ENCODE peak calls at places on chromosomes 5 and 9, in five cellular contexts. J is mammary epithelial cell; F is aorta; I is A549; W is CD4-positive, alpha-beta T cell. N is an unnamed sample. For H3K9me3, the result is how much of the 10 kb centered on the place peaks cover.

GRCh38 chr9:19925674-19926503 is 137.1 kb upstream of the SLC24A2 start:
- DNase-seq in J (peak), F (no peak), I (peak), W (peak), N (peak)

GRCh38 chr9:121286973-121287721 is 19.2 kb downstream of the GSN start:
- DNase-seq in J (peak), F (peak), I (peak), W (no peak), N (peak)

GRCh38 chr9:78566948-78567675 is 270.2 kb downstream of the PSAT1 start:
- DNase-seq in J (peak), F (no peak), I (no peak), W (no peak), N (no peak)

GRCh38 chr5:107820339-107820880 is 149.7 kb upstream of the EFNA5 start:
- DNase-seq in J (no peak), F (no peak), I (no peak), W (no peak), N (no peak)

GRCh38 chr9:112061152-112061740 is 113.9 kb downstream of the SUSD1 start:
- DNase-seq in J (peak), F (peak), I (peak), W (no peak), N (peak)

GRCh38 chr9:127074561-127075548 is 47.6 kb downstream of the ANGPTL2 start:
- DNase-seq in J (no peak), F (no peak), I (no peak), W (no peak), N (peak)

GRCh38 chr9:121233906-121234901 is 32.5 kb upstream of the RAB14 start:
- DNase-seq in J (peak), F (no peak), I (no peak), W (no peak), N (no peak)

GRCh38 chr9:90868555-90868954 is 66.9 kb downstream of the SYK start:
- DNase-seq in J (no peak), F (no peak), I (no peak), W (no peak), N (no peak)

GRCh38 chr9:72476617-72477375 is 44.6 kb upstream of the TMC1 start:
- DNase-seq in J (peak), F (no peak), I (peak), W (peak), N (peak)

GRCh38 chr5:72210913-72211670 is 103.8 kb downstream of the MAP1B start:
- DNase-seq in J (peak), F (peak), I (peak), W (no peak), N (no peak)

GRCh38 chr9:125989090-125989501 is 241.9 kb downstream of the PBX3 start:
- DNase-seq in J (no peak), F (peak), I (no peak), W (no peak), N (no peak)

GRCh38 chr5:133450311-133450710 is 162.0 kb downstream of the FSTL4 start:
- DNase-seq in J (no peak), F (no peak), I (no peak), W (no peak), N (no peak)

GRCh38 chr9:26863074-26863473 is 29.5 kb downstream of the CAAP1 start:
- DNase-seq in J (no peak), F (no peak), I (peak), W (no peak), N (peak)

GRCh38 chr5:108303086-108303485 is 78.8 kb downstream of the FBXL17 start:
- DNase-seq in J (no peak), F (no peak), I (no peak), W (no peak), N (no peak)

GRCh38 chr5:7208911-7209310 is 187.0 kb upstream of the ADCY2 start:
- DNase-seq in J (no peak), F (no peak), I (no peak), W (no peak), N (peak)

GRCh38 chr9:15889555-15889954 is 336.7 kb downstream of the CCDC171 start:
- DNase-seq in J (peak), F (no peak), I (no peak), W (no peak), N (no peak)
- H3K27ac ChIP-seq in J (no peak), F (no peak), I (no peak), W (no peak), N (no peak)

GRCh38 chr5:141413540-141414069 is 818 bp downstream of the PCDHGA10 start:
- DNase-seq in J (no peak), F (peak), I (no peak), W (no peak), N (peak)
- H3K9me3 ChIP-seq in J (under half), F (under half), I (under half), W (under half), N (under half)

DNA sequence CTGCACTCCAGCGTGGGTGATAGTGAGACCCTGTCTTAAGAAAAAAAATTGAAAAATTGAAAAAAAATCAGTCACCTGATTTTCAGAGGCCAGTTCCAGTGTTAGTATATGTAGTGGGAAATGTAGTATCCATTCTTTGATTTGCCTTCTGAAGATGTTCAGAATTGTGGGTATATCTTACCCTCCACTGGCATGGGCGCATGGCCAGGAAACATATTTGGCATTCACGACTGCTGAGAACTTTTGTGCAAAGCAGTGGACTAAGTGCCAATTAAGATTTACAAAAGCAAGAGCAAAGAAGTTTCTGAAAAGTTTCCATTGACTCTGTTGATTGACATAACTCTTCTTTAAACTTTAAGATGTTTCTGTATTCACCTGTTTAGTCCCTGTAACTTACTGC is 2.4 kb downstream of the CAVIN4 start:
- DNase-seq in J (no peak), F (no peak), I (no peak), W (no peak), N (no peak)
- H3K27ac ChIP-seq in J (no peak), F (no peak), I (no peak), W (no peak), N (no peak)

DNA sequence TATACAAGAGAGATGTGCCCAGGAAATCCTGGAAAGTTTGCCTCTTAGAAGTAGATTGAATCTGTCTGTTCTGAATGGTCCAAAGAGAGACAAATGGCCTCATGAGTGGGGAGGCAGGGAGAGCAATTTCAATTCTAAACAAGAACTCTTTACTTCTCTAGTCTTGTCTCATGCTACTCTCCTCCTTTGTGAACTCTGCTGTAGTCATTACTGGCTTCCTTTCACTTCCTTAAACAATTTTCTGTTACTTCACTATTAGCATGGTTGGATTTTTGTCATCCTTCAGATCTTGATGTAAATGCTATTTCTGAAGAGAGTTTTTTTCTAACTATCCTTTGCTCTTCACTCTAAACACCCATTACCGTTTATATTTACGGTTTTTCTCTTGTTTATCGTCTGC is 54.0 kb upstream of the GRIN3A start:
- DNase-seq in J (no peak), F (no peak), I (no peak), W (no peak), N (no peak)
- H3K9me3 ChIP-seq in J (under half), F (under half), I (under half), W (under half), N (under half)

DNA sequence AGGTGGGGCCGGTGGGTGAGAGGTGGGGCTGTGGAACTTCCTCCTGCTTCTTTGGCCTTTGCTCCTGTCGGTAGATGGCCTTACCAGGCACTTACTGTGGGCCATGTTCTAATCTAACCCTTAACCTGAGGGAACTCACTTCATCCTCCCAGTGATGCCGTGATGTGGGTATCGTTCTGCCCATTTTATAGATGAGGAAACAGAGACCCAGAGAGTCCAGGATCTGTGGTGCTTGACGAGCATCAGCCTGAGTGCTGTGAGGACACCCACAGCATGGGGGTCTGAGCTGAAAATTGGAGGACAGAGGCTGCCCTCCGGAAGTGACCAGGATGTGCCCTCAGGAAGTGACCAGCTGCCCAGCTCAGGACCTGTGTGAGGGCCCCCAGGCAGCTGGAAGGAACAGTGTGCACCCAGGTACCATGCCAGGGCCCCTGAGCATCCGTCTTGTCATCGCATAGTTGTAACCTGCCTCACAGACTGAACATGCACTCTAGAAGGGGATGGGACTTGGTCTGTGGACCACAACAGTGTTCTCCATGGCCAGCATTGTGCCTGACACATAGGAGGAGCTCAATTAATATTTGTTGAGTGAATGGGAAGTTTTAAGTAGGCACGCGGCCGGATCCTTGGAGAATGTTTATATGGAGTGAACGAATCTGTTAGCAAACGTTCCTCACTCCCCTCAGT is 8.5 kb downstream of the NEK6 start:
- DNase-seq in J (no peak), F (no peak), I (no peak), W (no peak), N (no peak)
- H3K27ac ChIP-seq in J (peak), F (peak), I (peak), W (no peak), N (no peak)

DNA sequence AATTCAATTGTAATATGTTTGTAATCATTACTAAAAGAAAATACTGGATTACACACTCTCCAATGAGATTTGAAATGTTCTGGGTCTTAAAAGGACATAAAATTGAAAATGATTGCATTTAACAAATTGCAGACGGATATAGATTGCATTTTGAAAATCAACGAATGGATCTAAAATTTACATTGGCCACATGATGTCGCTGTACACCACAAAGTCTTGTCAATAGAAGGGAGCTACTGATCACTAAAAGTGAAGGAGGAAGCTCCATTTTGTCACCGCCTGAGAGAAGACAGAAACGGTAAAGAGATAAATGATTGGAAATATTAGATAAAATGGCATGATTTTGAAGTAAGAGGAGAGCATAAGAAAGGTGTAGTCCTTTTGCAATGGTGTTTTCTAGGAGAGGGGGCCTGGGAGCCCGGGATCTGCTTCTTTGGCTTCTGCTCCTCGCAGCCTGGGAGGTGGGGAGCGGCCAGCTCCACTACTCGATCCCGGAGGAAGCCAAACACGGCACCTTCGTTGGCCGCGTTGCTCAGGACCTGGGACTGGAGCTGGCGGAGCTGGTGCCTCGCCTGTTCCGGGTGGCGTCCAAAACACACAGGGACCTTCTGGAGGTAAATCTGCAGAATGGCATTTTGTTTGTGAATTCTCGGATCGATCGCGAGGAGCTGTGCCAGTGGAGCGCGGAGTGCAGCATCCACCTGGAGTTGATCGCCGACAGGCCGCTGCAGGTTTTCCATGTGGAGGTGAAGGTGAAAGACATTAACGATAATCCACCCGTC is at the start of gene PCDHA1:
- DNase-seq in J (no peak), F (no peak), I (peak), W (no peak), N (no peak)
- H3K9me3 ChIP-seq in J (under half), F (under half), I (under half), W (half or more), N (under half)

GRCh38 chr9:114399381-114399780 is 11.6 kb upstream of the AKNA start:
- DNase-seq in J (peak), F (no peak), I (no peak), W (no peak), N (no peak)

GRCh38 chr9:114397848-114398605 is 10.2 kb upstream of the AKNA start:
- DNase-seq in J (peak), F (peak), I (peak), W (peak), N (peak)

GRCh38 chr9:114395768-114396167 is 8.0 kb upstream of the AKNA start:
- DNase-seq in J (no peak), F (no peak), I (no peak), W (no peak), N (no peak)

GRCh38 chr9:114396558-114397218 is 8.9 kb upstream of the AKNA start:
- DNase-seq in J (no peak), F (no peak), I (peak), W (no peak), N (no peak)

GRCh38 chr9:114397219-114397847 is 9.6 kb upstream of the AKNA start:
- DNase-seq in J (no peak), F (no peak), I (no peak), W (no peak), N (no peak)
- H3K27ac ChIP-seq in J (no peak), F (peak), I (peak), W (peak), N (peak)

DNA sequence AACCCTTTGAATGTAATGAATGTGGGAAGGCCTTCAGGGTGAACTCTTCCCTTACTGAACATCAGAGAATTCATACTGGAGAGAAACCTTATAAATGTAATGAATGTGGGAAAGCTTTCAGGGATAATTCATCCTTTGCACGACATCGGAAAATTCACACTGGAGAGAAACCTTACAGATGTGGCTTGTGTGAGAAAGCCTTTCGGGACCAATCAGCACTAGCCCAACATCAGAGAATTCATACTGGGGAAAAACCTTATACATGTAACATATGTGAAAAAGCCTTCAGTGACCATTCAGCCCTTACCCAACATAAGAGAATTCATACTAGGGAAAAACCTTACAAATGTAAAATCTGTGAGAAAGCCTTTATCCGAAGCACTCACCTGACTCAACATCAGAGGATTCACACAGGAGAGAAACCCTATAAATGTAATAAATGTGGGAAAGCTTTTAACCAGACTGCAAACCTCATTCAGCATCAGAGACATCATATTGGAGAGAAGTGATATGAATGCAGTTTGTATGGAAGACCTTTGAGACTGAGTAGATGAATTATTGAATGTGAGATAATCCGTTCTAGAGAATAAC is 24.6 kb downstream of the ZNF454 start:
- DNase-seq in J (no peak), F (no peak), I (no peak), W (no peak), N (no peak)
- H3K9me3 ChIP-seq in J (half or more), F (under half), I (half or more), W (half or more), N (under half)